ENCODE peak calls at places on chromosomes 1 and 21, in five cellular contexts. One of them, this sample, is unnamed.

GRCh38 chr1:98342556-98342955 is 319.0 kb upstream of the SNX7 start:
- DNase-seq in heart right ventricle: no peak
- DNase-seq in dorsolateral prefrontal cortex: no peak
- DNase-seq in left ventricle myocardium inferior: no peak
- DNase-seq in brain microvascular endothelial cell: peak
- DNase-seq in this sample: no peak

GRCh38 chr1:87226341-87226760 is 102.3 kb upstream of the LMO4 start:
- DNase-seq in heart right ventricle: peak
- DNase-seq in left ventricle myocardium inferior: peak
- DNase-seq in brain microvascular endothelial cell: peak
- DNase-seq in dorsolateral prefrontal cortex: no peak
- DNase-seq in this sample: no peak

GRCh38 chr21:30838536-30838935 is 9.0 kb upstream of the KRTAP7-1 start:
- DNase-seq in dorsolateral prefrontal cortex: no peak
- DNase-seq in brain microvascular endothelial cell: no peak
- DNase-seq in left ventricle myocardium inferior: no peak
- DNase-seq in heart right ventricle: no peak
- DNase-seq in this sample: no peak

GRCh38 chr1:3772715-3773571 is at the start of gene SMIM1:
- DNase-seq in dorsolateral prefrontal cortex: no peak
- DNase-seq in heart right ventricle: no peak
- DNase-seq in left ventricle myocardium inferior: no peak
- DNase-seq in brain microvascular endothelial cell: no peak
- DNase-seq in this sample: peak

GRCh38 chr1:2169200-2169836 is 25.3 kb downstream of the FAAP20 start:
- DNase-seq in left ventricle myocardium inferior: no peak
- DNase-seq in heart right ventricle: no peak
- DNase-seq in brain microvascular endothelial cell: no peak
- DNase-seq in dorsolateral prefrontal cortex: no peak
- DNase-seq in this sample: no peak

GRCh38 chr1:87150143-87150542 is 178.5 kb upstream of the LMO4 start:
- DNase-seq in heart right ventricle: no peak
- DNase-seq in brain microvascular endothelial cell: no peak
- DNase-seq in dorsolateral prefrontal cortex: no peak
- DNase-seq in left ventricle myocardium inferior: no peak
- DNase-seq in this sample: no peak

GRCh38 chr1:201335174-201335870 is 42.2 kb downstream of the TNNT2 start:
- DNase-seq in brain microvascular endothelial cell: no peak
- DNase-seq in left ventricle myocardium inferior: no peak
- DNase-seq in dorsolateral prefrontal cortex: no peak
- DNase-seq in heart right ventricle: no peak
- DNase-seq in this sample: no peak

GRCh38 chr1:82542766-82543165 is 742.0 kb downstream of the ADGRL2 start:
- DNase-seq in left ventricle myocardium inferior: no peak
- DNase-seq in dorsolateral prefrontal cortex: no peak
- DNase-seq in brain microvascular endothelial cell: no peak
- DNase-seq in heart right ventricle: no peak
- DNase-seq in this sample: no peak

GRCh38 chr1:179310721-179311120 is 17.1 kb downstream of the SOAT1 start:
- DNase-seq in brain microvascular endothelial cell: peak
- DNase-seq in heart right ventricle: no peak
- DNase-seq in dorsolateral prefrontal cortex: no peak
- DNase-seq in left ventricle myocardium inferior: no peak
- DNase-seq in this sample: no peak

GRCh38 chr21:35824136-35824535 is 236.2 kb downstream of the SETD4 start:
- DNase-seq in dorsolateral prefrontal cortex: no peak
- DNase-seq in left ventricle myocardium inferior: no peak
- DNase-seq in brain microvascular endothelial cell: no peak
- DNase-seq in heart right ventricle: no peak
- DNase-seq in this sample: no peak

GRCh38 chr1:9044241-9044640 is 18.0 kb upstream of the SLC2A7 start:
- DNase-seq in brain microvascular endothelial cell: no peak
- DNase-seq in heart right ventricle: no peak
- DNase-seq in dorsolateral prefrontal cortex: no peak
- DNase-seq in left ventricle myocardium inferior: no peak
- DNase-seq in this sample: no peak

GRCh38 chr1:204265665-204266064 is 51.9 kb upstream of the GOLT1A start:
- DNase-seq in heart right ventricle: peak
- DNase-seq in dorsolateral prefrontal cortex: no peak
- DNase-seq in brain microvascular endothelial cell: no peak
- DNase-seq in left ventricle myocardium inferior: peak
- DNase-seq in this sample: no peak

GRCh38 chr1:28766532-28767183 is 29.9 kb downstream of the YTHDF2 start:
- DNase-seq in left ventricle myocardium inferior: no peak
- DNase-seq in heart right ventricle: no peak
- DNase-seq in dorsolateral prefrontal cortex: no peak
- DNase-seq in brain microvascular endothelial cell: no peak
- DNase-seq in this sample: no peak

GRCh38 chr1:54413295-54413694 is 7.1 kb upstream of the SSBP3 start:
- DNase-seq in left ventricle myocardium inferior: peak
- DNase-seq in heart right ventricle: peak
- DNase-seq in brain microvascular endothelial cell: peak
- DNase-seq in dorsolateral prefrontal cortex: peak
- DNase-seq in this sample: no peak

GRCh38 chr1:147567594-147568381 is 26.5 kb downstream of the BCL9 start:
- DNase-seq in left ventricle myocardium inferior: no peak
- DNase-seq in brain microvascular endothelial cell: no peak
- DNase-seq in dorsolateral prefrontal cortex: no peak
- DNase-seq in heart right ventricle: no peak
- DNase-seq in this sample: no peak
- H3K4me3 ChIP-seq in left ventricle myocardium inferior: no peak
- H3K4me3 ChIP-seq in brain microvascular endothelial cell: no peak
- H3K4me3 ChIP-seq in dorsolateral prefrontal cortex: no peak
- H3K4me3 ChIP-seq in heart right ventricle: no peak
- H3K4me3 ChIP-seq in this sample: no peak

GRCh38 chr1:43980255-43981134 is 1.5 kb downstream of the B4GALT2 start:
- DNase-seq in left ventricle myocardium inferior: no peak
- DNase-seq in heart right ventricle: no peak
- DNase-seq in dorsolateral prefrontal cortex: no peak
- DNase-seq in brain microvascular endothelial cell: no peak
- DNase-seq in this sample: no peak
- H3K4me3 ChIP-seq in left ventricle myocardium inferior: peak
- H3K4me3 ChIP-seq in heart right ventricle: peak
- H3K4me3 ChIP-seq in dorsolateral prefrontal cortex: peak
- H3K4me3 ChIP-seq in brain microvascular endothelial cell: peak
- H3K4me3 ChIP-seq in this sample: peak

DNA sequence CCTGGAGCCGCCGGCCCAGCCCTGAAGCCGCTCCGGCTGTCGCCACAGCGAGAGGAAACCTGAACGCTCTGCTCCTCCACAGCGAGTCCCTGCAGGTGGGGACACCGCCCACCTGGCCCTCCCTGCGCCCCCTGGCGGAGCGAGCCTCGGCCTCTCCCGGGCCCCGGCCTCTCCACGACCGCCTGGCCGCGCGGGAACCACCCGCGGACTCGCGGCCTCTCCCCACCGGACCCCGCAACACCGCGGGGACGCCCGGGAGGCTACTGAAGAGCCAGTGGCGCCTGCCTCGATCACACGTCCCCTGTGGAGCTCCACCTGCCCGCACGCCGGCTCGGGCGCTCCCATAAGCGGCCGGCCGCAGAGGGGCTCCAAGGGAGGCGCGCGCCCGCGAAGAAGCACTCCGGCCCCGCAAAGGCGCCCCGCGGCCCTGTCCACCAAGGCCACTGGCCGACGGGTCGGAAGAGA is 109.6 kb downstream of the KCNN3 start:
- DNase-seq in heart right ventricle: peak
- DNase-seq in dorsolateral prefrontal cortex: no peak
- DNase-seq in brain microvascular endothelial cell: no peak
- DNase-seq in left ventricle myocardium inferior: peak
- DNase-seq in this sample: peak
- H3K4me3 ChIP-seq in heart right ventricle: peak
- H3K4me3 ChIP-seq in dorsolateral prefrontal cortex: peak
- H3K4me3 ChIP-seq in brain microvascular endothelial cell: peak
- H3K4me3 ChIP-seq in left ventricle myocardium inferior: peak
- H3K4me3 ChIP-seq in this sample: peak

GRCh38 chr1:156641761-156642264 is at the start of gene BCAN:
- DNase-seq in heart right ventricle: no peak
- DNase-seq in left ventricle myocardium inferior: peak
- DNase-seq in brain microvascular endothelial cell: no peak
- DNase-seq in dorsolateral prefrontal cortex: peak
- DNase-seq in this sample: no peak
- H3K4me3 ChIP-seq in heart right ventricle: peak
- H3K4me3 ChIP-seq in left ventricle myocardium inferior: peak
- H3K4me3 ChIP-seq in brain microvascular endothelial cell: no peak
- H3K4me3 ChIP-seq in dorsolateral prefrontal cortex: peak
- H3K4me3 ChIP-seq in this sample: no peak

GRCh38 chr1:231611111-231611510 is 15.5 kb upstream of the DISC1 start:
- DNase-seq in dorsolateral prefrontal cortex: no peak
- DNase-seq in left ventricle myocardium inferior: no peak
- DNase-seq in brain microvascular endothelial cell: no peak
- DNase-seq in heart right ventricle: no peak
- DNase-seq in this sample: no peak
- H3K4me3 ChIP-seq in dorsolateral prefrontal cortex: no peak
- H3K4me3 ChIP-seq in left ventricle myocardium inferior: no peak
- H3K4me3 ChIP-seq in brain microvascular endothelial cell: no peak
- H3K4me3 ChIP-seq in heart right ventricle: no peak
- H3K4me3 ChIP-seq in this sample: no peak

GRCh38 chr1:185735667-185736105 is 1.5 kb downstream of the HMCN1 start:
- DNase-seq in heart right ventricle: no peak
- DNase-seq in left ventricle myocardium inferior: no peak
- DNase-seq in brain microvascular endothelial cell: no peak
- DNase-seq in dorsolateral prefrontal cortex: no peak
- DNase-seq in this sample: no peak
- H3K4me3 ChIP-seq in heart right ventricle: peak
- H3K4me3 ChIP-seq in left ventricle myocardium inferior: peak
- H3K4me3 ChIP-seq in brain microvascular endothelial cell: peak
- H3K4me3 ChIP-seq in dorsolateral prefrontal cortex: no peak
- H3K4me3 ChIP-seq in this sample: peak

GRCh38 chr1:61184035-61184713 is 101.8 kb downstream of the NFIA start:
- DNase-seq in dorsolateral prefrontal cortex: peak
- DNase-seq in left ventricle myocardium inferior: peak
- DNase-seq in heart right ventricle: peak
- DNase-seq in brain microvascular endothelial cell: peak
- DNase-seq in this sample: peak

GRCh38 chr1:61181016-61181560 is 98.7 kb downstream of the NFIA start:
- DNase-seq in left ventricle myocardium inferior: no peak
- DNase-seq in brain microvascular endothelial cell: no peak
- DNase-seq in heart right ventricle: no peak
- DNase-seq in dorsolateral prefrontal cortex: no peak
- DNase-seq in this sample: no peak

GRCh38 chr1:61182049-61182448 is 99.7 kb downstream of the NFIA start:
- DNase-seq in left ventricle myocardium inferior: no peak
- DNase-seq in dorsolateral prefrontal cortex: no peak
- DNase-seq in heart right ventricle: peak
- DNase-seq in brain microvascular endothelial cell: peak
- DNase-seq in this sample: no peak

GRCh38 chr1:61184714-61185106 is 102.3 kb downstream of the NFIA start:
- DNase-seq in brain microvascular endothelial cell: no peak
- DNase-seq in heart right ventricle: no peak
- DNase-seq in dorsolateral prefrontal cortex: no peak
- DNase-seq in left ventricle myocardium inferior: no peak
- DNase-seq in this sample: no peak

DNA sequence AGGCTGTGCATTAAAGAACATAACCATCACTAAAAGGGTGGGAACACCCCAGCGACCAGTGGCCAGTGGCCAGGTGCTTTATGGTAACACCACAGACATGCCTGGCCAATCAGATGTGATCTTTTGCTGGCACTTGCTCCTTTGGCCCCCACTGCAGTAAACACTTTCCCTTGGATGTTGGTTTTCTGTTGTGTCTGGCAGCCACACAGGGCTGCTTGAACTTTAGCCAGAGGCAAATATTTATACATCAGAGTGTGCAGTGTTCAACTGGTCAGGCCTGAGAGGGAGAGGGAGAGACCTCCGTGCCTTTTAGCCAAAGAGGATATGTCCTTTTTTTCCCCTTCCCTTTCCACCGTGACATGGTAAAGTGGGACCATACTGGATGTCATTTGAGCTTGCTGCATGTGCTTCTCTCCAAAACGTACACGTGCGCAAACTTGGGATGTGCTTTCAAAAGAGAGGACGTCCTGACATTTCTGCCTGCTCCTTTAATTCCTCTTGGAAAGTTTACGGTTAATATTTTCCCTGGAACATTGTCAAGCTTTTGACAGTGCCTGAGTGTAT is 101.2 kb downstream of the NFIA start:
- DNase-seq in dorsolateral prefrontal cortex: no peak
- DNase-seq in brain microvascular endothelial cell: peak
- DNase-seq in heart right ventricle: peak
- DNase-seq in left ventricle myocardium inferior: peak
- DNase-seq in this sample: peak
- H3K4me3 ChIP-seq in dorsolateral prefrontal cortex: peak
- H3K4me3 ChIP-seq in brain microvascular endothelial cell: peak
- H3K4me3 ChIP-seq in heart right ventricle: peak
- H3K4me3 ChIP-seq in left ventricle myocardium inferior: peak
- H3K4me3 ChIP-seq in this sample: peak

DNA sequence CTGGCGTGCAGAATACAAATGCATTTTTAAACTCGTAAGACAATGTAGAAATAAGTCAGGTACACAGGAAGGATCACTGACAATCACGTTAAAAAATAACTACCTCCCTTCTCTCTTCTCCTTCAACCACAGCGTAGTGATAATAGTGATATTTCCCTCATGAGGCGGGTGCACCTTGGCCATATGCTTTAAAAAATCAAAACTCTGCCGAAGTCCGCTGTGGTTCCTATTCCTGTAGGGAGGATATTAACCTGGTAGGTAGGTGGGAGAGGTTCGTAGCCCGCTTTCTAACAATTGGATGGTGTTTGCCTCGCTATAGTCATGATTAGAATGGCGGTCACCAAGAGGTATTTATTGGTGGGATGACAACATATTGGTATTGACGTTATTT is 732 bp downstream of the GREM2 start:
- DNase-seq in dorsolateral prefrontal cortex: no peak
- DNase-seq in left ventricle myocardium inferior: no peak
- DNase-seq in heart right ventricle: no peak
- DNase-seq in brain microvascular endothelial cell: no peak
- DNase-seq in this sample: no peak
- H3K4me3 ChIP-seq in dorsolateral prefrontal cortex: peak
- H3K4me3 ChIP-seq in left ventricle myocardium inferior: peak
- H3K4me3 ChIP-seq in heart right ventricle: peak
- H3K4me3 ChIP-seq in brain microvascular endothelial cell: peak
- H3K4me3 ChIP-seq in this sample: peak

GRCh38 chr1:27033059-27033746 is 20.6 kb upstream of the TENT5B start:
- DNase-seq in left ventricle myocardium inferior: no peak
- DNase-seq in heart right ventricle: no peak
- DNase-seq in dorsolateral prefrontal cortex: no peak
- DNase-seq in brain microvascular endothelial cell: no peak
- DNase-seq in this sample: peak
- H3K4me3 ChIP-seq in left ventricle myocardium inferior: no peak
- H3K4me3 ChIP-seq in heart right ventricle: no peak
- H3K4me3 ChIP-seq in dorsolateral prefrontal cortex: no peak
- H3K4me3 ChIP-seq in brain microvascular endothelial cell: no peak
- H3K4me3 ChIP-seq in this sample: no peak

GRCh38 chr21:34640858-34641257 is 25.9 kb upstream of the RCAN1 start:
- DNase-seq in brain microvascular endothelial cell: peak
- DNase-seq in left ventricle myocardium inferior: no peak
- DNase-seq in heart right ventricle: no peak
- DNase-seq in dorsolateral prefrontal cortex: no peak
- DNase-seq in this sample: no peak
- H3K4me3 ChIP-seq in brain microvascular endothelial cell: no peak
- H3K4me3 ChIP-seq in left ventricle myocardium inferior: no peak
- H3K4me3 ChIP-seq in heart right ventricle: no peak
- H3K4me3 ChIP-seq in dorsolateral prefrontal cortex: no peak
- H3K4me3 ChIP-seq in this sample: no peak